ENCODE peak calls at places on chromosomes 12 and 14, in four cellular contexts. J is keratinocyte, U is IMR-90, O is K562. R is an unnamed sample.

GRCh38 chr14:103538291-103539055 is 9.5 kb downstream of the TRMT61A start:
- DNase-seq in U (no peak), J (no peak), O (no peak), R (no peak)

GRCh38 chr14:76274324-76274723 is 101.6 kb upstream of the ESRRB start:
- DNase-seq in U (no peak), O (no peak), J (no peak), R (no peak)

GRCh38 chr14:95078841-95079240 is 78.5 kb downstream of the DICER1 start:
- DNase-seq in U (no peak), O (no peak), J (no peak), R (no peak)

GRCh38 chr14:76331328-76332011 is 44.5 kb upstream of the ESRRB start:
- DNase-seq in O (no peak), U (no peak), J (no peak), R (no peak)

GRCh38 chr14:91416744-91417133 is 881 bp downstream of the CCDC88C start:
- DNase-seq in J (no peak), O (peak; percentile 52), U (no peak), R (peak; percentile 29)

GRCh38 chr12:74791365-74791764 is 253.7 kb downstream of the ATXN7L3B start:
- DNase-seq in O (no peak), J (no peak), U (no peak), R (no peak)

GRCh38 chr14:73059326-73059725 is 992 bp downstream of the RBM25 start:
- DNase-seq in O (no peak), J (no peak), U (peak; percentile 16), R (peak; percentile 50)

GRCh38 chr14:100856056-100856950 is 30.4 kb downstream of the MEG3 start:
- DNase-seq in O (no peak), U (no peak), J (no peak), R (no peak)

GRCh38 chr12:104122298-104122697 is 15.7 kb downstream of the NFYB start:
- DNase-seq in U (no peak), O (no peak), J (no peak), R (no peak)

GRCh38 chr12:92080390-92081285 is 65.0 kb downstream of the BTG1 start:
- DNase-seq in O (no peak), J (peak; percentile 45), U (peak; percentile 90), R (no peak)

GRCh38 chr14:68249534-68250517 is 430.2 kb downstream of the RAD51B start:
- DNase-seq in U (peak; percentile 74), O (no peak), J (no peak), R (peak; percentile 70)

GRCh38 chr14:56208520-56208919 is 90.3 kb downstream of the PELI2 start:
- DNase-seq in J (no peak), U (no peak), O (no peak), R (no peak)

GRCh38 chr12:88578274-88578673 is 2.0 kb downstream of the KITLG start:
- DNase-seq in J (no peak), U (no peak), O (no peak), R (peak; percentile 39)
- H3K9me1 ChIP-seq in J (no peaks in the 10 kb centered on the region), U (peaks cover 5% of the 10 kb centered on the region), O (no peaks in the 10 kb centered on the region), R (no peaks in the 10 kb centered on the region)

DNA sequence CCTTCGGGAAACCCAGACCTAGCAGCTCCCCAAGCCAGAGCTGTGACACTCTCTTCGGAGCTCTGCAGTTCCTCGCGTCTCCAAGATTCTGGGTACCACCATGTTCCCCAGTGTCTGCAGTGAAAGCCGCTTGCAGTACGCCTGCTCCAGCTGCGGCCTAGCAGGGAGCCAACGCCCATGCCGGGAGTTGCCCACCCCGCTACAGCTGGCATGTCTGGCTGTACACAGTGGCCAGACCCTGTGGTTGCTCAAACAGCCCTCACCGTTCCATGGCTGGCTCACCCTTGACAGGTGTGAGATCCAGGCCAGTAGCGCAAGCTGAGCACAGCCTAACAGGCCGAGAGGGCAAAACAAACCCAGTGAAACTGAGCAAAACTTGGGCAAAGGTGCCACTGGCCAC is 503.8 kb upstream of the RPL10L start:
- DNase-seq in J (no peak), O (no peak), U (no peak), R (no peak)
- H3K9me1 ChIP-seq in J (no peaks in the 10 kb centered on the region), O (no peaks in the 10 kb centered on the region), U (no peaks in the 10 kb centered on the region), R (no peaks in the 10 kb centered on the region)

DNA sequence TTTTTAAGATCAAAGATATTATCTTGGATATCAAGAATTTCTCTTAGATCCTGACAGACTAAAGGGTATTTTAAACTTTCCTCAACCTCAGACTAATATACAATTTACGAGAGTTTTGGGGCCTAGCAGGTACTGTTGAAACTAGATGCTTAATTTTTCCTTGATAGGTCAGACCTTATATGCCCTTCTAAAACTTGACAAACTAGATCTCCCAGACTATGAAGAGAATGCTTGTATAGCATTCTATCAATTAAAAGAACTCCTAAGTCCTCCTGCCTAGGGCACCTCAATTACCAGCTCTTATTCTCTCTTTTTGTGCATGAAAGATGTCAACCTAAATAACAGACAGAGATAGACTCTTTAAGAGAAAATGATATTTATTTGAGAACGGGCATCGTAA is 60.4 kb upstream of the TRIM9 start:
- DNase-seq in U (no peak), J (no peak), O (no peak), R (no peak)
- H3K9me1 ChIP-seq in U (no peaks in the 10 kb centered on the region), J (no peaks in the 10 kb centered on the region), O (no peaks in the 10 kb centered on the region), R (no peaks in the 10 kb centered on the region)

DNA sequence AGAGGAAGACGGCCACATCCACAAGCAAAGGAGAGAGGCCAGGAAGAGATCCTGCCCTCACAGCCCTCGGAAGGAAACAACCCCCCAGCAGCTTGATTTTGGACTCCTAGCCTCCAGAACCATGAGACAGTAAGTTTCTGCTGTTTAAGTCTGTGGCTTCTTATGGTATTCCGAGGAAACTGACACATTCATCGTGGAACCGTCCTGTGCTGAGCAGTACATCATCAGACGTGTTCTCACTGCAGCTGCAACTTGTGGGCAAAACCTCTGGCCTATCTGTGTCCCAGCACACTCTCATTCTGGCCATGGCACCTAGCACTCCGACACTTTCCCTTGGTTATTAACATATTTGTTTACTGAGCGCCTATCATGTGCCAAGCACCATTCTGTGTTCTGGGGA is 127.7 kb downstream of the SLC38A6 start:
- DNase-seq in U (no peak), J (no peak), O (no peak), R (no peak)
- H3K9me1 ChIP-seq in U (peaks cover 43% of the 10 kb centered on the region), J (peaks cover 2% of the 10 kb centered on the region), O (no peaks in the 10 kb centered on the region), R (no peaks in the 10 kb centered on the region)

GRCh38 chr12:105705765-105706164 is 375.3 kb downstream of the C12orf75 start:
- DNase-seq in U (peak; percentile 67), J (no peak), O (peak; percentile 60), R (peak; percentile 77)
- H3K9me1 ChIP-seq in U (peaks cover 10% of the 10 kb centered on the region), J (no peaks in the 10 kb centered on the region), O (no peaks in the 10 kb centered on the region), R (no peaks in the 10 kb centered on the region)

R was measured in endothelial cell of umbilical vein.